ENCODE peak calls at places on chromosomes 11 and 22, in five cellular contexts. I, C, O, H and F are unnamed samples.

GRCh38 chr22:33923660-33924246 is 3.5 kb upstream of the LARGE1 start:
- DNase-seq in I (no peak), C (peak), O (no peak), H (peak), F (peak)

GRCh38 chr11:114447892-114448291 is 8.6 kb downstream of the REXO2 start:
- DNase-seq in I (no peak), C (peak), O (no peak), H (no peak), F (no peak)

GRCh38 chr22:37169412-37169811 is 18.6 kb downstream of the C1QTNF6 start:
- DNase-seq in I (no peak), C (no peak), O (no peak), H (no peak), F (no peak)

GRCh38 chr22:44243761-44244160 is 63.0 kb downstream of the PARVG start:
- DNase-seq in I (no peak), C (no peak), O (no peak), H (no peak), F (no peak)

GRCh38 chr11:112628676-112629075 is 332.5 kb upstream of the NCAM1 start:
- DNase-seq in I (no peak), C (no peak), O (no peak), H (no peak), F (no peak)

GRCh38 chr22:36465232-36466021 is 16.0 kb downstream of the TXN2 start:
- DNase-seq in I (no peak), C (peak), O (no peak), H (peak), F (peak)

GRCh38 chr11:72723508-72723907 is 28.7 kb downstream of the ARAP1 start:
- DNase-seq in I (no peak), C (no peak), O (no peak), H (no peak), F (no peak)

GRCh38 chr11:77083553-77084245 is 16.9 kb downstream of the CAPN5 start:
- DNase-seq in I (no peak), C (no peak), O (no peak), H (no peak), F (no peak)

GRCh38 chr11:45379162-45379863 is 93.2 kb upstream of the SYT13 start:
- DNase-seq in I (no peak), C (no peak), O (no peak), H (no peak), F (no peak)

GRCh38 chr22:26847816-26848215 is 190.4 kb downstream of the MIAT start:
- DNase-seq in I (no peak), C (no peak), O (no peak), H (no peak), F (no peak)

GRCh38 chr11:19378814-19379213 is 138.1 kb upstream of the E2F8 start:
- DNase-seq in I (no peak), C (no peak), O (no peak), H (no peak), F (no peak)

GRCh38 chr11:123103326-123103980 is 41.5 kb upstream of the HSPA8 start:
- DNase-seq in I (peak), C (peak), O (peak), H (peak), F (peak)

GRCh38 chr22:42528591-42529307 is 9.2 kb upstream of the RRP7A start:
- DNase-seq in I (no peak), C (no peak), O (no peak), H (no peak), F (no peak)

GRCh38 chr22:49760630-49761571 is 66.8 kb downstream of the BRD1 start:
- DNase-seq in I (no peak), C (no peak), O (no peak), H (no peak), F (peak)